ENCODE peak calls at places on chromosomes 16 and 17, in seven cellular contexts. A is lower lobe of right lung, E is AG04450, W is heart right ventricle, D is left ventricle myocardium inferior, G is fibroblast of lung, H is GM23338. M is an unnamed sample.
A peak's percentile ranks its signal among the peaks of the same experiment; 100 is the strongest.

GRCh38 chr16:13973321-13974023 is 53.5 kb downstream of the ERCC4 start:
- DNase-seq in D (no peak), H (no peak), W (no peak), E (no peak), G (no peak), A (no peak), M (no peak)

GRCh38 chr16:7025616-7026190 is 306.9 kb upstream of the RBFOX1 start:
- DNase-seq in A (peak; percentile 71), E (no peak), W (peak; percentile 60), D (peak; percentile 58), G (no peak), H (peak; percentile 76), M (peak; percentile 56)

GRCh38 chr17:42512733-42513251 is 23.2 kb upstream of the NAGLU start:
- DNase-seq in G (no peak), D (no peak), A (no peak), W (no peak), H (no peak), E (no peak), M (no peak)

GRCh38 chr17:67980456-67980855 is 15.8 kb downstream of the C17orf58 start:
- DNase-seq in G (no peak), W (no peak), H (no peak), A (no peak), D (no peak), E (no peak), M (no peak)

GRCh38 chr17:50396261-50397110 is 837 bp downstream of the LRRC59 start:
- DNase-seq in H (peak; percentile 19), W (peak; percentile 29), A (peak; percentile 70), E (no peak), D (no peak), G (peak; percentile 70), M (peak; percentile 59)

GRCh38 chr16:27123795-27124194 is 57.1 kb downstream of the C16orf82 start:
- DNase-seq in W (no peak), E (no peak), G (no peak), D (no peak), A (no peak), H (no peak), M (no peak)

GRCh38 chr16:56866955-56867830 is 2.2 kb downstream of the SLC12A3 start:
- DNase-seq in G (peak; percentile 50), E (no peak), W (peak; percentile 40), A (no peak), D (no peak), H (peak; percentile 84), M (no peak)

GRCh38 chr16:81107506-81107905 is 11.3 kb upstream of the GCSH start:
- DNase-seq in A (no peak), G (no peak), D (no peak), W (no peak), H (no peak), E (no peak), M (no peak)

GRCh38 chr16:26169451-26169850 is 477.7 kb downstream of the HS3ST4 start:
- DNase-seq in G (no peak), E (no peak), A (no peak), W (no peak), H (no peak), D (no peak), M (no peak)

GRCh38 chr16:29708917-29709600 is 30.1 kb downstream of the QPRT start:
- DNase-seq in E (no peak), W (no peak), D (no peak), A (peak; percentile 5), H (peak; percentile 96), G (no peak), M (no peak)

GRCh38 chr16:86286991-86287640 is 223.2 kb upstream of the FOXF1 start:
- DNase-seq in G (no peak), D (no peak), A (no peak), H (peak; percentile 85), W (no peak), E (no peak), M (no peak)

GRCh38 chr16:57024894-57025680 is 35.7 kb downstream of the NLRC5 start:
- DNase-seq in E (no peak), H (no peak), D (no peak), A (no peak), G (no peak), W (no peak), M (no peak)

GRCh38 chr16:48075398-48075797 is 80.4 kb downstream of the ABCC12 start:
- DNase-seq in A (no peak), W (no peak), H (no peak), G (peak; percentile 82), E (peak; percentile 26), D (no peak), M (no peak)

GRCh38 chr16:69324013-69324531 is 6.3 kb downstream of the PDF start:
- DNase-seq in E (no peak), W (no peak), D (peak; percentile 62), H (no peak), G (no peak), A (peak; percentile 84), M (peak; percentile 83)

GRCh38 chr17:58786586-58787295 is 31.1 kb downstream of the PPM1E start:
- DNase-seq in G (peak; percentile 89), A (no peak), E (peak; percentile 56), W (no peak), H (no peak), D (no peak), M (no peak)

GRCh38 chr17:77645441-77646430 is 312.8 kb upstream of the TNRC6C start:
- DNase-seq in A (no peak), E (no peak), H (peak; percentile 32), G (peak; percentile 27), D (no peak), W (no peak), M (no peak)

GRCh38 chr17:50130778-50131317 is 888 bp upstream of the SAMD14 start:
- DNase-seq in W (no peak), H (peak; percentile 81), E (no peak), D (no peak), A (no peak), G (no peak), M (no peak)

GRCh38 chr17:80451104-80451775 is 25.2 kb downstream of the NPTX1 start:
- DNase-seq in A (no peak), W (no peak), E (no peak), D (no peak), H (no peak), G (no peak), M (no peak)

GRCh38 chr17:7548585-7549400 is at the start of gene TNFSF12:
- DNase-seq in A (peak; percentile 84), D (peak; percentile 79), H (peak; percentile 68), W (peak; percentile 83), E (no peak), G (peak; percentile 38), M (peak; percentile 76)

GRCh38 chr17:51472670-51473069 is 212.3 kb downstream of the UTP18 start:
- DNase-seq in E (no peak), G (no peak), D (no peak), W (no peak), A (no peak), H (no peak), M (no peak)

GRCh38 chr16:66650707-66651473 is 45.7 kb downstream of the CMTM4 start:
- DNase-seq in W (peak; percentile 85), A (peak; percentile 68), H (peak; percentile 96), D (peak; percentile 60), E (peak; percentile 55), G (peak; percentile 77), M (peak; percentile 65)
- TF ChIP-seq CTCF in W (peak; percentile 87), A (peak; percentile 92), H (peak; percentile 90), D (peak; percentile 96), E (peak; percentile 96), G (peak; percentile 99), M (peak; percentile 93)

GRCh38 chr16:11698271-11698689 is 30.0 kb downstream of the SNN start:
- DNase-seq in G (peak; percentile 28), E (no peak), W (no peak), D (no peak), A (no peak), H (no peak), M (no peak)
- H3K27ac ChIP-seq in G (no peak overlapping the region), E (no peak overlapping the region), W (no peak overlapping the region), D (peak overlapping the region; percentile 50), A (no peak overlapping the region), H (peak overlapping the region; percentile 27), M (no peak overlapping the region)

DNA sequence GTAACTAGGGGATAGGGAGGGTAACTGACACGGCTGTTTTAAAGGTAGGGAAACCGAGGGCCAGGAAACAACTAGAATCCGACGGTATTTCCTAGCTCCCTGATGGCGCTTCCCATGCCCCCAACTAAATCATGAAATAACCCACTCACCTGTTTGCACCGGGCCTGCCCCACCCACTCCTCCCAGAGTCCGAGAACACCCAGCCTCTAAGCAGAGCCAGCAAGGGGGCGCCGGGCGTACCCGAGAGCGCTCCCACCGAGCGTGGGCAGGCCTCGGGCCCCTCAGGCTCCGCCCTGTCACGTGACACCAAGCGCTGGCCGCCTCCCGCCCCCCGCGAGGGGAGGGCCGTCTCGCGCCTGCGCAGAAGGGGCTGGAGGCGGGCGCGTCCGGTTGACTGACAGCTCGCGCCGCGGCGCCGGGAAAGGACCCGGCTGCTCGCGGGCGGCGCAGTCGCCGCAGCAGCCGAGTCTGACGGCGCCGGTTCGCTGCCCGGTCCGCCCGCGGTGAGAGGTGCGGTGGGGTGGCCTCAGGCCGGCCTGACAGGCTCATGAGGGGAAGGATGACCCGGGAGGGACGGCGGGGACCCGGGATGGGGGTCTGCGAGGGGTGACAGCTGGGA is at the start of gene KIAA0513:
- DNase-seq in E (peak; percentile 84), G (peak; percentile 83), W (peak; percentile 93), H (peak; percentile 94), A (peak; percentile 96), D (peak; percentile 93), M (peak; percentile 97)
- TF ChIP-seq CTCF in E (peak; percentile 42), G (peak; percentile 35), W (no peak), H (peak; percentile 29), A (no peak), D (peak; percentile 29), M (peak; percentile 11)

DNA sequence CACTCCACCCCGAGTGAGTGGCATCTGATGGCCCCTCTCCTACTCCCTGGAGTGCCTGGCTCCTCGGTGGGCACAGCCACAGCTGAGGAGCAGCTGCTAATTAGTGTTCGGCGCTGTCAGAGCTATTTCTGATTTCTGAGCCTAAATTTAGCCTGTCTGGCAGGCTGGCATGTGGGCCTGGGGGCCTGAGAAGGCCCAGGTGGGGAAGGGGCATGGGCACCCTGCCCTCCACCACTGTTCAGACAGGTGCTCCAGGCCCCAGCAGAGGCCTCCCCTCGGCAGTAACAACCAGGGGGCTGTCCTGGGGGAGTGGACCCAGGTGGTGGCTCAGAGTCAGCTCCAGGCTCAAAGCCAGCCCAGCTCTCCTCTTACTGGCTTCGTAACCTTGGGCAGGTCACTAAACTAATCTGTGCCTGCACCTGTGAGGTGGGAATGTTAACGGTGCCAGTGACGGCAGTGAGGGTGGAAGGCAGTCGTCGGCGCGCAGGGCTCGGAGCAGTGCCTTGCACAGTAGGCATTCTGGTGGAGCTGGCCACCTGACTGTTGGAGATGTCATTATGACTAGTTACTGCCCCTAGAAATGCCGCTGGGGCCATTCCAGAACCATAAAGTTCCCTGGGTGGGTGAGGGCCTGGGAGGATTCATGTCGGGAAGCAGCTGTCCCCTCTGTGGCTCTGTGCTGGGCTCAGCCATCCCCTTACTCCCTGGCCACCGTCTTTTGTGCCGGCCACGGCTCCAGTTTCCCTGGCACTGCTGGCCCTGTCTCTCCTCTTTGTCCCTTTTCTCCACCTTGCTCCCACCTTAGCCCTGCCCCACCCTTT is 6.6 kb downstream of the FMNL1 start:
- DNase-seq in E (no peak), G (no peak), W (no peak), D (no peak), A (no peak), H (no peak), M (no peak)
- H3K27ac ChIP-seq in E (peak overlapping the region; percentile 82), G (peak overlapping the region; percentile 67), W (peak overlapping the region; percentile 82), D (peak overlapping the region; percentile 84), A (peak overlapping the region; percentile 81), H (no peak overlapping the region), M (peak overlapping the region; percentile 62)

GRCh38 chr16:83967838-83968482 is at the start of gene NECAB2:
- DNase-seq in D (peak; percentile 62), G (peak; percentile 20), H (peak; percentile 56), E (no peak), W (peak; percentile 40), A (peak; percentile 66), M (peak; percentile 60)
- TF ChIP-seq CTCF in D (peak; percentile 81), G (peak; percentile 30), H (peak; percentile 68), E (peak; percentile 35), W (peak; percentile 56), A (peak; percentile 59), M (peak; percentile 64)

M was measured in psoas muscle.